ENCODE peak calls at places on chromosomes 7 and 10, in seven cellular contexts. W is cardiac fibroblast; A is CD4-positive, alpha-beta T cell; X is OCI-LY7; B is GM23338; G is IMR-90; C is SK-N-SH. M is an unnamed sample.

GRCh38 chr7:130137207-130137606 is 66.9 kb downstream of the KLHDC10 start:
- DNase-seq in B (no peak), A (no peak), W (no peak), X (no peak), G (no peak), C (no peak), M (no peak)

GRCh38 chr7:101553018-101553770 is 75.9 kb downstream of the MYL10 start:
- DNase-seq in X (no peak), C (peak), W (no peak), B (no peak), G (no peak), A (no peak), M (no peak)

GRCh38 chr10:5491477-5491876 is 7.9 kb downstream of the CALML5 start:
- DNase-seq in A (no peak), G (no peak), C (no peak), W (no peak), X (no peak), B (no peak), M (no peak)

GRCh38 chr7:134255814-134256213 is 60.9 kb downstream of the SLC35B4 start:
- DNase-seq in W (no peak), B (peak), G (no peak), X (no peak), A (no peak), C (no peak), M (no peak)

GRCh38 chr7:80705164-80705781 is 66.8 kb downstream of the CD36 start:
- DNase-seq in B (no peak), W (no peak), G (no peak), X (no peak), A (no peak), C (no peak), M (no peak)

GRCh38 chr7:26153823-26154783 is 2.1 kb downstream of the NFE2L3 start:
- DNase-seq in W (no peak), A (no peak), G (peak), C (no peak), B (peak), X (peak), M (no peak)

GRCh38 chr10:63723741-63724140 is 202.5 kb downstream of the REEP3 start:
- DNase-seq in G (no peak), B (no peak), W (no peak), C (no peak), X (no peak), A (no peak), M (no peak)

GRCh38 chr10:43377393-43377883 is 6.0 kb downstream of the FXYD4 start:
- DNase-seq in A (no peak), C (peak), X (no peak), B (peak), G (no peak), W (no peak), M (no peak)

GRCh38 chr10:98134431-98135221 is at the start of gene R3HCC1L:
- DNase-seq in A (peak), G (peak), W (peak), X (peak), C (peak), B (peak), M (peak)

GRCh38 chr7:73647725-73648592 is 19.7 kb upstream of the VPS37D start:
- DNase-seq in G (no peak), W (no peak), X (no peak), B (peak), C (peak), A (peak), M (no peak)

GRCh38 chr7:50751136-50751535 is 31.6 kb downstream of the GRB10 start:
- DNase-seq in G (no peak), X (no peak), C (no peak), B (no peak), W (peak), A (no peak), M (no peak)

GRCh38 chr10:89369142-89370105 is 8.4 kb upstream of the IFIT1B start:
- DNase-seq in X (peak), W (peak), A (no peak), B (peak), C (peak), G (peak), M (no peak)

GRCh38 chr10:23053036-23053435 is 42.3 kb upstream of the MSRB2 start:
- DNase-seq in G (no peak), W (peak), A (no peak), C (no peak), B (peak), X (no peak), M (no peak)

GRCh38 chr10:10193848-10194247 is 823.8 kb upstream of the CELF2 start:
- DNase-seq in A (no peak), X (no peak), C (no peak), W (no peak), B (peak), G (no peak), M (no peak)

GRCh38 chr10:103772096-103772845 is 83.1 kb downstream of the SH3PXD2A start:
- DNase-seq in W (peak), C (peak), X (peak), A (peak), G (peak), B (peak), M (peak)

GRCh38 chr7:1458676-1459511 is at the start of gene MICALL2:
- DNase-seq in W (peak), X (peak), C (peak), A (peak), B (no peak), G (peak), M (peak)

GRCh38 chr10:58653139-58653538 is 140.5 kb downstream of the BICC1 start:
- DNase-seq in C (no peak), X (no peak), W (peak), A (no peak), B (no peak), G (peak), M (no peak)

GRCh38 chr7:33276729-33277128 is 147.4 kb downstream of the BBS9 start:
- DNase-seq in X (no peak), C (no peak), A (no peak), B (no peak), W (no peak), G (no peak), M (no peak)

GRCh38 chr7:79317728-79318127 is 135.7 kb downstream of the MAGI2 start:
- DNase-seq in G (peak), B (peak), A (no peak), W (peak), C (no peak), X (no peak), M (no peak)

GRCh38 chr10:55160904-55161303 is 359.9 kb upstream of the PCDH15 start:
- DNase-seq in W (no peak), B (no peak), G (no peak), C (no peak), A (no peak), X (no peak), M (no peak)

GRCh38 chr10:100362570-100363496 is 15.8 kb downstream of the SCD start:
- DNase-seq in B (no peak), G (no peak), A (no peak), X (no peak), C (no peak), W (no peak), M (no peak)

GRCh38 chr7:150857276-150858055 is 5.1 kb downstream of the AOC1 start:
- DNase-seq in G (no peak), C (no peak), B (no peak), W (no peak), A (no peak), X (no peak), M (no peak)

GRCh38 chr7:66776800-66777468 is 36.4 kb downstream of the RABGEF1 start:
- DNase-seq in X (no peak), W (no peak), G (no peak), C (no peak), A (no peak), B (no peak), M (no peak)

DNA sequence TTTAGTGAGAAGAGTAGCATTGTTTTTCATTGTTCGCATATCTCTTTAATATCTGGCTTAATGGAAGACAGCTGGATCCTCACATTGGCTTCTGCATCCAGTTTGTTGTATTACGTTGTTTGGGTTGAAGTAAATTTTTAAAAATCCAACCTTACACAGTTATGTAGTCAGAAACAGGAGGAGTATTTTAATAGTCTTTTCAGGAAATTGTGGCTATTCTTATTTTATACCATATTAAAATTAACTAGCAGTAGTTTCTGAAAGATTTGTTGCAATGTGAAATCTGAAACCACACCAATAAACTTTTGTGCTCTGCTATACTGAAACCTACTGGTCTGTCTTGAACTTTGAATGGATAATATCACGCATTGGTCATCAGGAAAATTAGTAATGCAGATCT is 27.9 kb downstream of the MYPN start:
- DNase-seq in A (no peak), G (peak), W (peak), C (no peak), X (no peak), B (no peak), M (no peak)
- TF ChIP-seq CTCF in A (no peak), G (no peak), W (no peak), C (no peak), X (no peak), B (no peak), M (no peak)

DNA sequence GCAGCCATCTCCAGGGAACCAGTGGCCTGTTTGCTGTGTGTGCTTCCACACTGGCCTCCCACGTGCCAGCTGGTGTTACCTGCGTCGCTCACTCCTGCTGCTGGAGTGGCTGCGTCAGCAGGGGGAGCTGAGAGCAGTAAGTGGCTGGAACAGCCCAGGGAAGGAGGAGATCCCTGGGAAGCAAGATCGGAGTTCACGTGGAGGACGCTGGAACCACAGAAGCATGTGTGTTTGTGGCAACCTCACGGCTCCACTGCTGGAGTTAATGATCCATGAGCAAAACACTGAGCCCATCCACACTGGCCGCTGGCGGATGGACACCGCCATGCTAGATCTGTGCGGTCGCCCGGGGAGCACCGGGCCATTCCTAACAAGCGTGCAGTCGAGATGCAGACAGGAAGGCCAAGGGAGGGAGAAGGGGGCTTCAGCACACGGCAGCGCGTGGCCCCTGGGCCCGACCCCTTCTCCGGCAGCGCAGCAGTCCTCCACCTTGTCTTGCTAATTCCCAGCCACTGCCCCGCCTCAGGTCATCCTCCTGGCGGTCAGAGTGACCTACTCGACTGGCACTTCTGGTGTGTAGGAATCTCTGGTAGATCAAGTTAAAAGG is 68.5 kb upstream of the EEPD1 start:
- DNase-seq in G (peak), A (no peak), B (peak), W (peak), C (peak), X (no peak), M (no peak)
- TF ChIP-seq CTCF in G (peak), A (no peak), B (peak), W (peak), C (peak), X (no peak), M (no peak)

GRCh38 chr10:78846770-78847169 is 222.0 kb upstream of the ZMIZ1 start:
- DNase-seq in X (no peak), G (no peak), W (no peak), A (no peak), C (peak), B (no peak), M (no peak)

GRCh38 chr10:78847486-78847885 is 221.3 kb upstream of the ZMIZ1 start:
- DNase-seq in C (no peak), X (no peak), G (no peak), W (no peak), A (no peak), B (no peak), M (no peak)

GRCh38 chr10:78846071-78846470 is 222.7 kb upstream of the ZMIZ1 start:
- DNase-seq in X (no peak), C (no peak), W (no peak), G (no peak), A (no peak), B (no peak), M (no peak)

GRCh38 chr10:78843495-78843894 is 225.3 kb upstream of the ZMIZ1 start:
- DNase-seq in G (no peak), W (no peak), X (no peak), B (no peak), C (no peak), A (no peak), M (no peak)

DNA sequence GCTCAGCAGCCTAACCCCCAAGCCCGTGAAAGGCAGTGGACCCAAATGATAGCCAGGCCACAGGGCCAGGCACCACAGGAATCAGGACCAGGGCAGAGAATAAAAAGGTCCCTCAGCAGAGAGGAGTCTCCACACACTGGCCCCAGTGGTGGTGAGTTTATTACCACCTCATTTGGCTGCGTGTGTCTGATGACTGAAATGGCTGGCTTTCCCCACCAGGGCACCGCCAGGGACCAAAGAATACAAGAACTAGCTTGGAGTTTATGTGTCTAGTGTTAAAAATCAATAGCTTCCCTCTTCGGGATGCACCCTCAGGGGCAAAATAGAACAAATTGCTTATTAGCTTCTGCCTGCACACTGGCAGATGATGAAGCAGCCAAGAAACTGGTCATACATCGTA is 223.8 kb upstream of the ZMIZ1 start:
- DNase-seq in X (no peak), A (no peak), B (peak), C (no peak), W (no peak), G (no peak), M (no peak)
- TF ChIP-seq CTCF in X (no peak), A (no peak), B (no peak), C (no peak), W (no peak), G (no peak), M (no peak)

DNA sequence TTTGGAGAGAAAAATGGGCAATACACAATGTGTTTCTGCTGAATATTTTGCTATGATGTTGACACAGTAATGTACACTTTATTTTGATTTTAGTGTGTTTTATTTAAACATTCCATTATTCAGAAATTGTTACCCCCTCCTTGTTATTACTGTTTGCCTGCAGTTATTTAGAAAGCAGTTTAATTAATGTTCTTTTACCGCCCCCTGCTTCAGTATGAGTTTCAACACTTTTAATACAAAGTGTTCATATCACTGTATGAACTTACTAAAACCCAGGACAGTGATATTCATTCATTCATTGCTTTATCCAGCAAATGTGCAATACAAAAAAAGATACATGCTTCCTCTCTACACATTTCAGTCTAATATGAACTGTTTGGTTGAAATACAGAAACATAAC is 159.3 kb downstream of the AUTS2 start:
- DNase-seq in A (no peak), W (no peak), B (no peak), G (no peak), X (no peak), C (no peak), M (no peak)
- TF ChIP-seq CTCF in A (no peak), W (no peak), B (peak), G (no peak), X (peak), C (no peak), M (no peak)

DNA sequence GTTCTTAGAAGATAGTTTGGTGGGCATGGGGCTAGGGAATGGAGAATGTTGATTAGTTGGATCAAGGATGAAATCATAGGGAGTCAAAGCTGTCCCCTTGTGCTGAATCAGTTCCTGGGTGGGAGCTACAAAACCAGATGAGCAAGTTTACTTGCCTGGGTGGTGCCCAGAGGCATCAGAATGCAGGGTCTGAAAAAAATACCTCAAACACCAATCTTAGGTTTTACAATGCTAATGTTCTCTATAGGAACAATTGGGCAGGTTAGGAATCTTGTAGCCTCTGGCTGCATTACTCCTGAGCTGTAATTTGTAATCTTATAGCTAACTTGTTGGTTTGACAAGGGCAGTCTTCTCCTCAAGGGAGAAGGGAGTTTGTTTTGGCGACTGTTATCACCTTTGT is 34.4 kb downstream of the LHFPL3 start:
- DNase-seq in C (no peak), G (no peak), B (peak), X (no peak), A (no peak), W (no peak), M (no peak)
- TF ChIP-seq CTCF in C (no peak), G (no peak), B (no peak), X (no peak), A (no peak), W (no peak), M (no peak)

DNA sequence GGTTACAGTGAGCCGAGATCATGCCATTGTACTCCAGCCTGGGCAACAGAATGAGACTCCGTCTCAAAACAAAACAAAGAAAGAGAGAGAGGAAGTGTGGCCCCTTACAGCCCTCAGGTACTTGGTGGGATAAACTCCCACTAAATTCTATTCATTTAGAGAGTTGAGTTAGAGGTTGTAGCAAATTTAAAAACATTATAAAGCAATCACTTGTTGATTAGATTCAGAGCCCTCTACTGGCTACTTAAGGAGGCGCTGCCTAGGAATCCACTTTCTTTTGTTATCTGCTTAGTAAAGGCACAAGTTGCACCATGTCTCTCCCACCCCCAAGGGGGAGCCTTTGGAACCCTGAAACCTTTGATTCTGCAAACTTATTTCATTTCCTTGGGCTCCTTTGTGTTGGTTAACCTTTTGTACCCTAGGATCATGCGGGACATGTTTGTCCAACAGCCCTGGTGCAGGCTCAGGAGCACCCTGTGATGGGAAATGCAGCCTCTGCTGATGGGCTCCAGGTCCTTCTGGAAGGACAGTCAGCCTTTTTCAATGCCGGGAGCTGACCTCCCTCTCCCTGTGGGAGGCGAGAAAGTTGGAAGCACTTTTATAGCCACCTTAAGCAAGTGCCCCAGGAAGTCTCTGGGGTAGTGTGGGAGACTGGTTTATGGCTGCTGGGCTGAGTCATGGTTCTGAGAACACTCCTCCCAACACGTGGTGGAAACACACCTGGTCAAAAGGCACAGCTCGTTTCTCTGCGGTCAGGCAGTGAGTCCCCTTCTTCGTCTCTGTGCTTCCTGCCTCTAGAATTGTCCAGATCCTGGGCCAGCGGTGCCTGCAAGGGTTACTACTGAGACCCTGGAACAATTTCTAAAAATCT is 2.3 kb downstream of the HKDC1 start:
- DNase-seq in G (peak), C (peak), W (peak), X (peak), B (peak), A (peak), M (no peak)
- TF ChIP-seq CTCF in G (peak), C (peak), W (peak), X (peak), B (peak), A (peak), M (no peak)

GRCh38 chr10:14732146-14732545 is 42.6 kb downstream of the FAM107B start:
- DNase-seq in X (no peak), A (no peak), B (no peak), C (no peak), G (no peak), W (no peak), M (no peak)

GRCh38 chr10:14736043-14736442 is 38.7 kb downstream of the FAM107B start:
- DNase-seq in A (no peak), G (no peak), C (no peak), B (no peak), X (peak), W (no peak), M (no peak)

GRCh38 chr10:14738011-14738510 is 36.6 kb downstream of the FAM107B start:
- DNase-seq in B (no peak), W (no peak), A (no peak), C (no peak), G (no peak), X (no peak), M (no peak)

GRCh38 chr10:14740684-14741247 is 33.9 kb downstream of the FAM107B start:
- DNase-seq in C (no peak), A (no peak), W (no peak), B (no peak), X (peak), G (peak), M (no peak)

GRCh38 chr10:14736600-14737081 is 38.1 kb downstream of the FAM107B start:
- DNase-seq in A (no peak), G (peak), W (peak), C (no peak), X (peak), B (peak), M (no peak)
- TF ChIP-seq CTCF in A (no peak), G (no peak), W (no peak), C (no peak), X (peak), B (no peak), M (no peak)

DNA sequence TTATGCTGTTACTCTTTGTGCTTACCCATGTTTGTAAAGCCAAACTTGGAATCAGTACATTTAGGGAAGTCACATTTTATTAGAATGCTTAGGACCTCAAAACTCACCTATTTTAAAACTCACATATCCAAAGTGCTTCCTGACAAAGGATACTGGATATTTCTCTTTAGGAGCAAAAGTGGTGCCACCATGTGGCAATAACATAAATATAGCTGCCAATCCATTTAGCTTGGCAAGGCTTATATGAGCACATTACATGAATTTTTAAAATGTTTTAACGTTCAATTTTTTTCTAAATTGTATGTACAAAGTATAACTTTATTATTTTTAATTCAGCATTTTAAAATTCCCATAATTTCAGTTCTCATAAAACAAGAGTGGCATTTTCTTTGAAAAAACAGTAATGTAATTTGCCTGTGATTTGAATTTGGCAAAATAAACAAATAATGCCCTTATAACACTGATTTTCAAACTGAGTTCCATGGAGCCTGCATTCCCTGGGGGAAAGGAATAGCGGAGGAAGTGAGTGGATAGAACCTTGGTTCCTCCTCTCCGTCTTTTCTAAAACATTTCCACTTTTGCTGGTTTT is 75.4 kb downstream of the HDAC9 start:
- DNase-seq in B (peak), C (peak), G (peak), W (peak), A (no peak), X (peak), M (no peak)
- TF ChIP-seq CTCF in B (peak), C (peak), G (peak), W (peak), A (no peak), X (peak), M (no peak)

M was measured in omental fat pad.